ENCODE peak calls at places on chromosomes 7 and 10, in four cellular contexts. O is HepG2, H is K562, Q is WTC11. J is an unnamed sample.
A peak's percentile ranks its signal among the peaks of the same experiment; 100 is the strongest.

GRCh38 chr10:71512213-71512745 is 115.6 kb downstream of the CDH23 start:
- DNase-seq in O (no peak), H (no peak), Q (no peak), J (no peak)

GRCh38 chr10:114811769-114812353 is 9.7 kb upstream of the FHIP2A start:
- DNase-seq in O (no peak), H (no peak), Q (no peak), J (no peak)

GRCh38 chr10:92567952-92568600 is 5.8 kb downstream of the IDE start:
- DNase-seq in O (no peak), H (no peak), Q (no peak), J (no peak)

GRCh38 chr7:47670738-47671137 is 88.8 kb upstream of the TNS3 start:
- DNase-seq in O (no peak), H (no peak), Q (no peak), J (no peak)

GRCh38 chr10:26269754-26270153 is 53.2 kb downstream of the GAD2 start:
- DNase-seq in O (peak; percentile 38), H (no peak), Q (no peak), J (peak; percentile 65)

GRCh38 chr10:3104251-3104918 is 37.0 kb downstream of the PFKP start:
- DNase-seq in O (no peak), H (no peak), Q (no peak), J (no peak)

GRCh38 chr7:36040679-36041078 is 112.4 kb upstream of the EEPD1 start:
- DNase-seq in O (no peak), H (no peak), Q (no peak), J (no peak)

GRCh38 chr10:132186488-132187413 is at the start of gene DPYSL4:
- DNase-seq in O (no peak), H (peak; percentile 95), Q (no peak), J (peak; percentile 97)

GRCh38 chr10:14386202-14386593 is 55.5 kb upstream of the FRMD4A start:
- DNase-seq in O (no peak), H (no peak), Q (no peak), J (no peak)

GRCh38 chr10:79404231-79404609 is 41.2 kb downstream of the ZCCHC24 start:
- DNase-seq in O (peak; percentile 66), H (no peak), Q (peak; percentile 40), J (no peak)

GRCh38 chr7:28536259-28536658 is 123.9 kb downstream of the CREB5 start:
- DNase-seq in O (no peak), H (no peak), Q (peak; percentile 59), J (peak; percentile 25)

GRCh38 chr10:125691160-125691981 is 8.4 kb upstream of the TEX36 start:
- DNase-seq in O (no peak), H (no peak), Q (no peak), J (no peak)

GRCh38 chr7:129115676-129116075 is 28.8 kb upstream of the TSPAN33 start:
- DNase-seq in O (no peak), H (no peak), Q (no peak), J (no peak)

GRCh38 chr7:121323934-121324333 is 4.9 kb upstream of the WNT16 start:
- DNase-seq in O (no peak), H (no peak), Q (no peak), J (no peak)

GRCh38 chr10:8637640-8638039 is 583.2 kb downstream of the GATA3 start:
- DNase-seq in O (no peak), H (no peak), Q (no peak), J (no peak)

GRCh38 chr7:123191132-123191531 is 8.6 kb downstream of the SLC13A1 start:
- DNase-seq in O (peak; percentile 68), H (no peak), Q (no peak), J (no peak)

GRCh38 chr7:69967699-69968450 is 369.6 kb downstream of the AUTS2 start:
- DNase-seq in O (no peak), H (no peak), Q (no peak), J (no peak)

GRCh38 chr7:131183611-131184119 is 144.0 kb upstream of the MKLN1 start:
- DNase-seq in O (no peak), H (no peak), Q (no peak), J (no peak)

GRCh38 chr7:155461631-155462030 is 3.7 kb downstream of the EN2 start:
- DNase-seq in O (no peak), H (no peak), Q (no peak), J (no peak)

GRCh38 chr10:132584081-132584480 is 46.5 kb downstream of the INPP5A start:
- DNase-seq in O (no peak), H (no peak), Q (no peak), J (no peak)

GRCh38 chr7:107711301-107711700 is 32.6 kb upstream of the CBLL1 start:
- DNase-seq in O (no peak), H (no peak), Q (no peak), J (no peak)

GRCh38 chr10:119691726-119692125 is 34.1 kb upstream of the INPP5F start:
- DNase-seq in O (no peak), H (no peak), Q (no peak), J (no peak)

GRCh38 chr7:14191686-14192098 is 202.2 kb upstream of the ETV1 start:
- DNase-seq in O (no peak), H (no peak), Q (no peak), J (no peak)

GRCh38 chr10:61733358-61733940 is 70.7 kb downstream of the CABCOCO1 start:
- DNase-seq in O (peak; percentile 33), H (peak; percentile 32), Q (no peak), J (peak; percentile 45)

GRCh38 chr10:124290095-124290795 is 128.5 kb downstream of the OAT start:
- DNase-seq in O (no peak), H (peak; percentile 26), Q (peak; percentile 7), J (no peak)

GRCh38 chr10:127122831-127123230 is 73.6 kb downstream of the INSYN2A start:
- DNase-seq in O (no peak), H (no peak), Q (no peak), J (no peak)

GRCh38 chr10:65754112-65754511 is 1171.7 kb upstream of the LRRTM3 start:
- DNase-seq in O (no peak), H (no peak), Q (no peak), J (no peak)

GRCh38 chr7:30134011-30134410 is 775 bp upstream of the MTURN start:
- DNase-seq in O (no peak), H (no peak), Q (no peak), J (no peak)

GRCh38 chr10:88781206-88781605 is 21.3 kb upstream of the LIPM start:
- DNase-seq in O (no peak), H (no peak), Q (no peak), J (no peak)

GRCh38 chr10:4804505-4804904 is 21.5 kb upstream of the AKR1E2 start:
- DNase-seq in O (no peak), H (no peak), Q (no peak), J (no peak)

GRCh38 chr7:70678621-70679251 is 453.2 kb upstream of the GALNT17 start:
- DNase-seq in O (no peak), H (no peak), Q (no peak), J (no peak)

GRCh38 chr7:69412331-69413146 is 185.7 kb upstream of the AUTS2 start:
- DNase-seq in O (peak; percentile 18), H (no peak), Q (no peak), J (peak; percentile 75)

GRCh38 chr7:37684927-37685326 is 1.4 kb downstream of the GPR141 start:
- DNase-seq in O (no peak), H (no peak), Q (no peak), J (no peak)

GRCh38 chr10:86976362-86977056 is 8.2 kb downstream of the ADIRF start:
- DNase-seq in O (no peak), H (no peak), Q (no peak), J (no peak)

GRCh38 chr10:85429126-85429525 is 937.5 kb downstream of the GRID1 start:
- DNase-seq in O (no peak), H (no peak), Q (no peak), J (no peak)

GRCh38 chr7:146185844-146186243 is 69.2 kb downstream of the CNTNAP2 start:
- DNase-seq in O (no peak), H (no peak), Q (no peak), J (no peak)
- TF ChIP-seq ELF4 in O (no peak), H (no peak), Q (no peak), J (no peak)

DNA sequence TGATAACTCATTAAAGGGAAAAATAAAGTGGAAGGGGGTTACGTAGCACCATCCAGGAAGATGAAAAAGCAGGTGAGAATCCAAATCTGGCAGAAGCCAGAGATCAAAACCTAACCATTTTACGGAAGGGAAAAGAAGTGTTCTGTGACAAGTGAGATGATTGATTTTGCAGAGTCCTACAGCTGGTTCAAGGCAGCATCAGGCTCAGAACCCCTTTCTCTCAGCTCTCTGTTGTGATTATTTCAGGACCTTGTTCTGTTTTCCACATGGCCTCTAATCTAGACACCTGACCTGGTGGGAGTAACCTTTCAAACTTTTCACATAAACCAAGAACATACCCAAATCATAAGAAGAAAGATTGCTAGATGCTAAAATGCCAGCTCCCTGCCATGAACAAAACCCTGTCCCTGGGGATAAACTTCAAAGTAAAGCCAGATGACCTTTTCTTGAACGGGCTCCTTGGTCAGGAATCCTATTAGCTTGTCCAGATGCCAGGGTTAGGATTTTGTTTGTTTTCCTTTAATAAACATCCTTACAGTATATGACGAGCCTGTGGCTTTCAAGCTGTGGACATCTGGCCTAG is 5.9 kb downstream of the DUSP5 start:
- DNase-seq in O (no peak), H (no peak), Q (no peak), J (no peak)
- TF ChIP-seq ELF4 in O (no peak), H (no peak), Q (no peak), J (no peak)

DNA sequence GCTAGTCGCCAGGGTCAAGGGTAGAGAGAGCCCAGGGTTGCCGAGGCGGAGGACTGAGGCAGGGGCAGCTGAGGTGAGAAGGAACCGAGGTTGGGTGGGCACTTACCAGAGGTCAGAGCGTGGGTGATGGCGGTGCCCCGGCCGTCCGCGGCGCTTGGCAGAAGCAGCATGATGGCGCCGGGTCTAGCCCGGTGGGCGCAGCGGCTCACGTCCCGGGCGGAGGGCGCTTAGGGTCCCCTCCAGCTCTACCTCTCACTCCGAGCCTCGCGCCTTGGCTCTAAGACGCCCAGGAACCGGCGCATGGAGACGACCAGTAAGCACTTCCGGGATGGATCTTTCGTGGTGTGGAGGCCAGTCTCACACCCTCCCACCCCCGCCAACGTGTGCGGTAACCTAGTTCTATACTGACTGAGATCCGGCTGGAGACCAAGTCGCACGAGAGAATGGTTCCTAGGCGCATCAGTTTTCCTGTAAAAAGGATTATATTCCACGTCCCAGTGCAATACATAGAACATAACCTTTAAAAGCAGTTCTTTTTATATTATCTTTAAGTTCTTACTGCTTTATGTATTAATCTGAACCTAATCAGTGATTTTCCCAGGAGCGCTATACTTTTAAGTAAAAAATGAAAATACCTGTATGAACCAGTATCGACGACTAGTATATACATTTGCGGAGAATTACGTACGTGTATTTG is at the start of gene DNAJC2:
- DNase-seq in O (peak; percentile 87), H (peak; percentile 88), Q (peak; percentile 80), J (peak; percentile 83)
- TF ChIP-seq ELF4 in O (peak; percentile 71), H (peak; percentile 95), Q (no peak), J (peak; percentile 94)

DNA sequence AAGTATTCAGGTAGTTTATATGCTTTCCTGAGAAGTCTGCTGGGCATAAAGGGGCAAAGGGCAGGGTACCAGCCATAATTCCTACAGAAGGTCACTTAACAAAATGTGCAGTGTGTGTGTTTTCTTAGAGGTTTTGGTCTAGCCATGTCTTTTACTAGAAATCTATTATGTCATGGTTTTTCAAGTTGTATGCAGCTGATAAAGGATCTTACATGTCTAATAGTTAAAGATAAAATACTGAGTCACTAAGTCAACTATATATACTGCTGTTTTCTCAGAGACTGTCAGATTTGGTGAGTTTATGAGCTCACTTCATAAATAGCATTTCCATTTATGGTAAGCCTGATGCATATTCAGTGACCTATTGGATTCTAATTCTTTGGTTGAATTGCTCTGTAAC is 7.7 kb downstream of the CASP2 start:
- DNase-seq in O (no peak), H (no peak), Q (no peak), J (no peak)
- TF ChIP-seq ELF4 in O (no peak), H (no peak), Q (no peak), J (no peak)

GRCh38 chr10:62818426-62819011 is 2.4 kb upstream of the EGR2 start:
- DNase-seq in O (no peak), H (peak; percentile 27), Q (peak; percentile 73), J (peak; percentile 36)
- TF ChIP-seq ELF4 in O (no peak), H (no peak), Q (peak; percentile 96), J (no peak)

J was measured in HEK293T.